ENCODE peak calls at places on chromosome 22, in four cellular contexts. S is IMR-90, W is K562, E is HepG2. C is an unnamed sample.

GRCh38 chr22:23269441-23270211 is 89.3 kb downstream of the BCR start:
- DNase-seq in S (no peak), W (peak; percentile 68), E (no peak), C (no peak)

GRCh38 chr22:39348909-39349505 is 784 bp upstream of the SYNGR1 start:
- DNase-seq in S (no peak), W (no peak), E (no peak), C (no peak)

GRCh38 chr22:24176630-24177029 is 4.7 kb upstream of the SUSD2 start:
- DNase-seq in S (no peak), W (no peak), E (no peak), C (no peak)

GRCh38 chr22:21657361-21658118 is 8.3 kb upstream of the PPIL2 start:
- DNase-seq in S (peak; percentile 8), W (peak; percentile 100), E (peak; percentile 70), C (peak; percentile 75)

GRCh38 chr22:44616882-44617655 is 84.9 kb upstream of the PRR5 start:
- DNase-seq in S (no peak), W (no peak), E (no peak), C (no peak)

GRCh38 chr22:21996175-21996574 is 13.6 kb upstream of the TOP3B start:
- DNase-seq in S (no peak), W (no peak), E (no peak), C (no peak)

GRCh38 chr22:26524870-26525269 is 12.6 kb upstream of the TFIP11 start:
- DNase-seq in S (no peak), W (no peak), E (no peak), C (no peak)

GRCh38 chr22:44584256-44584902 is 86.3 kb upstream of the RTL6 start:
- DNase-seq in S (no peak), W (no peak), E (no peak), C (no peak)

GRCh38 chr22:44630826-44631225 is 71.2 kb upstream of the PRR5 start:
- DNase-seq in S (no peak), W (no peak), E (no peak), C (no peak)

GRCh38 chr22:39254789-39255298 is 10.1 kb upstream of the PDGFB start:
- DNase-seq in S (peak; percentile 79), W (no peak), E (no peak), C (no peak)

GRCh38 chr22:24473278-24473677 is 21.9 kb upstream of the UPB1 start:
- DNase-seq in S (no peak), W (no peak), E (no peak), C (no peak)

GRCh38 chr22:39208013-39208680 is 36.6 kb downstream of the PDGFB start:
- DNase-seq in S (no peak), W (no peak), E (no peak), C (no peak)

GRCh38 chr22:26409705-26410376 is 19.2 kb upstream of the ASPHD2 start:
- DNase-seq in S (no peak), W (no peak), E (no peak), C (no peak)

GRCh38 chr22:17267661-17268330 is 48.6 kb upstream of the ADA2 start:
- DNase-seq in S (no peak), W (no peak), E (no peak), C (no peak)
- H3K4me1 ChIP-seq in S (no peaks in the 10 kb centered on the region), W (no peaks in the 10 kb centered on the region), E (peaks cover 9% of the 10 kb centered on the region), C (no peaks in the 10 kb centered on the region)

GRCh38 chr22:19857382-19857781 is 2.7 kb upstream of the GNB1L start:
- DNase-seq in S (no peak), W (no peak), E (no peak), C (no peak)
- TF ChIP-seq MAZ in S (no peak), W (no peak), E (no peak), C (no peak)

DNA sequence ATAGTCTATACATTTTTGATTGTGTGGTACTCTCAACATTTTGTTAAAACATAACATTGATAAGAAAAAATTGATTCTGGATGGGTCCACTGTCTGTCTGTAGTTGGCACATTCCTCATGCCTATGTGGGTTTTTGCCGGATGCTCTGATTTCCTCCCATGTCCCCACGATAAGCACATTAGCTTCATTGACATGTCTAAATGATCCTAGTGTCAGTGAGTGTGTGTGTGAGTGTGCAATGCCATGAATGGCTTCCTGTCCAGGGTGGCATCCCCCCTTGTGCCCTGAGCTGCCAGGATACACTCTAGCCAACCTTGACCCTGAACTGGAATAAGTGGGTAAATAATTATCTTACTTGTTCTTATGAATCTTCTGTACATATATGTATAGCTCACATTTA is 5.4 kb downstream of the SFI1 start:
- DNase-seq in S (no peak), W (no peak), E (no peak), C (no peak)
- H3K4me1 ChIP-seq in S (no peaks in the 10 kb centered on the region), W (peaks cover 3% of the 10 kb centered on the region), E (peaks cover 7% of the 10 kb centered on the region), C (peaks cover 4% of the 10 kb centered on the region)

DNA sequence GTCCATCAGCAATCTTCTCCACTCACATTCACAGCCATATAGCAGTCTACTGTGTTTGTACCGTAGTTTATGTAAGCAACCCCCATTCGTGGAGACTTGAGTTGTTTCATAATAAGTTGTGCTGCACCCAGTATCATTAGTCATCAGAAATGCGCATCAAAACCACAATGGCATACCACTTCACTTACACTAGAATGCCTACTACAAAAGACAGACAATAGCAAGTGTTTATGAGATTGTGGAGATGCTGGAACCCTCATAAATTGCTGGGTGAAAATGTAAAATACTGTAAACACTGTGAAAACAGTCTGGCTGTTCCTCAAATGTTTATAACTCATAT is 133.3 kb downstream of the ATXN10 start:
- DNase-seq in S (peak; percentile 98), W (no peak), E (peak; percentile 4), C (peak; percentile 89)
- TF ChIP-seq MAZ in S (peak; percentile 46), W (no peak), E (no peak), C (no peak)

GRCh38 chr22:42962295-42963230 is 52.4 kb downstream of the PACSIN2 start:
- DNase-seq in S (peak; percentile 47), W (no peak), E (no peak), C (peak; percentile 27)

GRCh38 chr22:42959472-42960145 is 55.3 kb downstream of the PACSIN2 start:
- DNase-seq in S (peak; percentile 88), W (peak; percentile 61), E (peak; percentile 92), C (peak; percentile 43)

GRCh38 chr22:42960146-42960509 is 54.8 kb downstream of the PACSIN2 start:
- DNase-seq in S (peak; percentile 12), W (no peak), E (peak; percentile 38), C (no peak)

GRCh38 chr22:42963231-42963595 is 51.7 kb downstream of the PACSIN2 start:
- DNase-seq in S (no peak), W (no peak), E (no peak), C (no peak)

GRCh38 chr22:42961815-42962214 is 53.1 kb downstream of the PACSIN2 start:
- DNase-seq in S (no peak), W (no peak), E (no peak), C (no peak)
- H3K4me1 ChIP-seq in S (peaks cover 24% of the 10 kb centered on the region), W (peaks cover 12% of the 10 kb centered on the region), E (peaks cover 100% of the 10 kb centered on the region), C (peaks cover 69% of the 10 kb centered on the region)

GRCh38 chr22:29044657-29045176 is 16.9 kb downstream of the C22orf31 start:
- DNase-seq in S (peak; percentile 87), W (no peak), E (peak; percentile 51), C (no peak)
- TF ChIP-seq MAZ in S (no peak), W (no peak), E (no peak), C (no peak)

DNA sequence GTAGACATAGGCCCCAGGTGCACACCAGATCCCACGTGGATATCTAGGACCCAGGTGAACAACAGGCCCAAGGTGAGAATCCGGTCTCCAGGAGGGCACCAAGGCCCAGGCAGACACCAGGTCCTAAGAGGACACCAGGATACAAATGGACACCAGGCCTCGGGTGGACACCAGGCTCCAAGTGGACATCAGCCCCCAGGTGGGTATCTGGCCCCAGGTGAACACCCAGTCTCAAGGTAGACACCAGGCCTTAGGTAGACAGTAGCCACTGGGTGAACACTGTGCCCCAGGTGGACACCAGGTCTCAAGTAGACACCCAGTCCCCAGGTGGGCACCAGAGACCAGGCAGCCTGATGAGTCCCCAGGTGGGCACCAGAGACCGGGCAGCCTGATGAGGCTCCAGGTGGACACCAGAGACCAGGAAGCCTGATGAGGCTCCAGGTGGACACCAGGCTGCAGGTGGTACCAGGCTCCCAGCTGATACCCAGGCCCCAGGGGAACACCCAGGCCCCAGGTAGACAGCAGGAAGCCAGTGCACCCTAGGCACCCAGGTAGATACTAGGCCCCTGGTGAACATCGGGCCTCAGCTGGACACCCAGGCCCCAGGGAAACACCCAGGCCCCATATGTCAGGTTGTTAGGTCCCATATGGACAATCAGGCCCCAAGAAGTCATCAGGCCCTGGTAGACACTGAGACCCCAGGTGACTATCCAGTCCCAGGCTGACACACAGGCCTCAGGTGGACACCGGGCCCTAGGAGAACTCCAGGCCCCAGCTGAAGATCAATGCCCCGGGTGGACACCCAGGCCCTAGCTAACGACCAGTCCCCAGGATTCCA is 55.1 kb upstream of the SEPTIN5 start:
- DNase-seq in S (no peak), W (peak; percentile 30), E (no peak), C (no peak)
- H3K4me1 ChIP-seq in S (peaks cover 8% of the 10 kb centered on the region), W (peaks cover 14% of the 10 kb centered on the region), E (no peaks in the 10 kb centered on the region), C (peaks cover 5% of the 10 kb centered on the region)

DNA sequence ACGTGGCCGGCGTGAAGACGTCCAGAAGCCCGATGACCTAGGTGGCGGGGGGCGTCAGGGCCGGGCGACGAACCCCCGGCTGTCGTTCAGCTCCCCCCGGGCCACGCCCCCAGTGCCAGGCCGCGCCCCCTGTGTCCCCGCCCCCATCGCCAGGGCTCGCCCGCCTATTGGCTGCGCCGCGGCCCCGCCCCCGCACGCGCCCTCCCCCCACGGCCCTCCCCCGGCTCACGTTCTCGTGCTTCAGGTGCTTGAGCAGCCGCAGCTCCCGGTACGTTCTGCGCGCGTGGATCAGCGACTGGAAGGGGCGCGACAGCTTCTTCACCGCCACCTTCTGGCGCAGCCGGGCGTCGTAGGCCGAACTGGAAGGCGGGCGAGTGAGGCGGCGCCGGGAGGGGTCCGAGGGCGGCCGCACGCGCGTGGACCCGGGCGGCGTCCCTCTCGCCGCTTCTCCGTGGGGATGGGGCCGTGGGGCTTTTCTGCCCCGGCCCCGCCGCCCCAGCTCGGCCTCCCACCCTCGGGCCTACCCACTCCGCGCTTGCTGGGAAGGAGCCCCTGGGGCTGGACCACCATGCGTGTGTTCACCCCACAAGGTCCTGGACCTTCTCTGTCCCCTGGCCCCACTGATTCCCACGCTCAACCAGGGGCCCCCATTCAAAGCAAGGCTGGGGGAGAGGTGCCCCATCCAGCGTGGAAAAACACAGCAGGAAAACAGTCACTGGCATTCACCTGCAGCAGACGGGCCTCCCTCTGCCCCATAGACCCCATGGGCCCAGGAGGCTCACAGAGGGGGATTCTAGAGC is 2.4 kb downstream of the MAPK11 start:
- DNase-seq in S (peak; percentile 38), W (peak; percentile 82), E (no peak), C (peak; percentile 60)
- TF ChIP-seq MAZ in S (peak; percentile 42), W (no peak), E (no peak), C (no peak)

DNA sequence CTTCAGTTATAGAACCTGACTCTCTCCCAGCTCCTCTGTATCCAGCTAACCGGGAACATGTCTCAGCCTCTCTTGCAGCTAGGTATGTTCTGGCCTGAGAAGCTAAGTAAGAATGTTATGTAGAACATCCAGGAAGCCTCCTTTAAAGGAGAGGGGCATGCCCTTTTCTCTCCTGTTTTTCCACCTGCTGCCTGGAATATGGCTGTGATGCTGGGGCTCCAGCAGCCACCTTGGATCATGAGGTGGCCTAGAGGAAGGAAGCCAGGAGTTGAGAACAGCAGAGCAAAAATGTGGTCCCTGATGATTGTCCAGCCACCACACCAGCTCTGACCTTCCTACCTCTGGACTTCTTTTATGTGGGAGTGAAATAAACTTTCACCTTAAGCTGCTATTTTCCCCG is 117.6 kb downstream of the MPPED1 start:
- DNase-seq in S (no peak), W (no peak), E (no peak), C (no peak)
- H3K4me1 ChIP-seq in S (no peaks in the 10 kb centered on the region), W (no peaks in the 10 kb centered on the region), E (no peaks in the 10 kb centered on the region), C (no peaks in the 10 kb centered on the region)

C was measured in A549.